ENCODE peak calls at places on chromosomes 6 and 20, in nine cellular contexts. One of them, this sample, is unnamed.
A peak's percentile ranks its signal among the peaks of the same experiment; 100 is the strongest.

GRCh38 chr20:46151936-46152335 is 33.8 kb downstream of the CD40 start:
- DNase-seq in HL-60: no peak
- DNase-seq in sigmoid colon: no peak
- DNase-seq in cardiac fibroblast: no peak
- DNase-seq in fibroblast of mammary gland: no peak
- DNase-seq in left ventricle myocardium inferior: no peak
- DNase-seq in GM12878: no peak
- DNase-seq in AG09309: no peak
- DNase-seq in right cardiac atrium: no peak
- DNase-seq in this sample: no peak

GRCh38 chr20:48635791-48636267 is 192.0 kb downstream of the PREX1 start:
- DNase-seq in HL-60: peak; percentile 71
- DNase-seq in sigmoid colon: no peak
- DNase-seq in cardiac fibroblast: peak; percentile 69
- DNase-seq in fibroblast of mammary gland: peak; percentile 33
- DNase-seq in left ventricle myocardium inferior: peak; percentile 54
- DNase-seq in GM12878: no peak
- DNase-seq in AG09309: no peak
- DNase-seq in right cardiac atrium: peak; percentile 54
- DNase-seq in this sample: peak; percentile 64

GRCh38 chr6:4714961-4715501 is 61.2 kb upstream of the CDYL start:
- DNase-seq in HL-60: no peak
- DNase-seq in sigmoid colon: no peak
- DNase-seq in cardiac fibroblast: no peak
- DNase-seq in fibroblast of mammary gland: no peak
- DNase-seq in left ventricle myocardium inferior: no peak
- DNase-seq in GM12878: no peak
- DNase-seq in AG09309: no peak
- DNase-seq in right cardiac atrium: no peak
- DNase-seq in this sample: no peak

GRCh38 chr6:30782425-30783014 is 38.2 kb upstream of the IER3 start:
- DNase-seq in HL-60: no peak
- DNase-seq in sigmoid colon: no peak
- DNase-seq in cardiac fibroblast: peak; percentile 46
- DNase-seq in fibroblast of mammary gland: peak; percentile 63
- DNase-seq in left ventricle myocardium inferior: no peak
- DNase-seq in GM12878: no peak
- DNase-seq in AG09309: peak; percentile 86
- DNase-seq in right cardiac atrium: no peak
- DNase-seq in this sample: no peak

GRCh38 chr6:109456710-109457595 is 1.4 kb upstream of the MICAL1 start:
- DNase-seq in HL-60: no peak
- DNase-seq in sigmoid colon: peak; percentile 82
- DNase-seq in cardiac fibroblast: peak; percentile 79
- DNase-seq in fibroblast of mammary gland: peak; percentile 80
- DNase-seq in left ventricle myocardium inferior: peak; percentile 70
- DNase-seq in GM12878: no peak
- DNase-seq in AG09309: peak; percentile 42
- DNase-seq in right cardiac atrium: peak; percentile 81
- DNase-seq in this sample: peak; percentile 76

GRCh38 chr6:20572940-20573339 is 38.7 kb downstream of the CDKAL1 start:
- DNase-seq in HL-60: no peak
- DNase-seq in sigmoid colon: no peak
- DNase-seq in cardiac fibroblast: peak; percentile 81
- DNase-seq in fibroblast of mammary gland: peak; percentile 84
- DNase-seq in left ventricle myocardium inferior: no peak
- DNase-seq in GM12878: no peak
- DNase-seq in AG09309: peak; percentile 28
- DNase-seq in right cardiac atrium: no peak
- DNase-seq in this sample: no peak

GRCh38 chr20:49987015-49987867 is 4.5 kb downstream of the SNAI1 start:
- DNase-seq in HL-60: no peak
- DNase-seq in sigmoid colon: no peak
- DNase-seq in cardiac fibroblast: no peak
- DNase-seq in fibroblast of mammary gland: peak; percentile 65
- DNase-seq in left ventricle myocardium inferior: no peak
- DNase-seq in GM12878: no peak
- DNase-seq in AG09309: no peak
- DNase-seq in right cardiac atrium: no peak
- DNase-seq in this sample: no peak

GRCh38 chr6:41836660-41837052 is 49.2 kb downstream of the TOMM6 start:
- DNase-seq in HL-60: no peak
- DNase-seq in sigmoid colon: no peak
- DNase-seq in cardiac fibroblast: no peak
- DNase-seq in fibroblast of mammary gland: peak; percentile 48
- DNase-seq in left ventricle myocardium inferior: no peak
- DNase-seq in GM12878: no peak
- DNase-seq in AG09309: no peak
- DNase-seq in right cardiac atrium: no peak
- DNase-seq in this sample: no peak

GRCh38 chr6:37357860-37358259 is 4.1 kb downstream of the RNF8 start:
- DNase-seq in HL-60: no peak
- DNase-seq in sigmoid colon: no peak
- DNase-seq in cardiac fibroblast: no peak
- DNase-seq in fibroblast of mammary gland: no peak
- DNase-seq in left ventricle myocardium inferior: no peak
- DNase-seq in GM12878: no peak
- DNase-seq in AG09309: no peak
- DNase-seq in right cardiac atrium: no peak
- DNase-seq in this sample: no peak

GRCh38 chr6:37366910-37367309 is 13.1 kb downstream of the RNF8 start:
- DNase-seq in HL-60: no peak
- DNase-seq in sigmoid colon: no peak
- DNase-seq in cardiac fibroblast: no peak
- DNase-seq in fibroblast of mammary gland: peak; percentile 29
- DNase-seq in left ventricle myocardium inferior: no peak
- DNase-seq in GM12878: no peak
- DNase-seq in AG09309: no peak
- DNase-seq in right cardiac atrium: no peak
- DNase-seq in this sample: no peak

GRCh38 chr6:37359034-37359433 is 5.3 kb downstream of the RNF8 start:
- DNase-seq in HL-60: no peak
- DNase-seq in sigmoid colon: no peak
- DNase-seq in cardiac fibroblast: no peak
- DNase-seq in fibroblast of mammary gland: no peak
- DNase-seq in left ventricle myocardium inferior: no peak
- DNase-seq in GM12878: no peak
- DNase-seq in AG09309: no peak
- DNase-seq in right cardiac atrium: no peak
- DNase-seq in this sample: no peak

GRCh38 chr6:37365791-37366190 is 12.0 kb downstream of the RNF8 start:
- DNase-seq in HL-60: no peak
- DNase-seq in sigmoid colon: no peak
- DNase-seq in cardiac fibroblast: peak; percentile 72
- DNase-seq in fibroblast of mammary gland: peak; percentile 33
- DNase-seq in left ventricle myocardium inferior: no peak
- DNase-seq in GM12878: no peak
- DNase-seq in AG09309: no peak
- DNase-seq in right cardiac atrium: no peak
- DNase-seq in this sample: no peak

DNA sequence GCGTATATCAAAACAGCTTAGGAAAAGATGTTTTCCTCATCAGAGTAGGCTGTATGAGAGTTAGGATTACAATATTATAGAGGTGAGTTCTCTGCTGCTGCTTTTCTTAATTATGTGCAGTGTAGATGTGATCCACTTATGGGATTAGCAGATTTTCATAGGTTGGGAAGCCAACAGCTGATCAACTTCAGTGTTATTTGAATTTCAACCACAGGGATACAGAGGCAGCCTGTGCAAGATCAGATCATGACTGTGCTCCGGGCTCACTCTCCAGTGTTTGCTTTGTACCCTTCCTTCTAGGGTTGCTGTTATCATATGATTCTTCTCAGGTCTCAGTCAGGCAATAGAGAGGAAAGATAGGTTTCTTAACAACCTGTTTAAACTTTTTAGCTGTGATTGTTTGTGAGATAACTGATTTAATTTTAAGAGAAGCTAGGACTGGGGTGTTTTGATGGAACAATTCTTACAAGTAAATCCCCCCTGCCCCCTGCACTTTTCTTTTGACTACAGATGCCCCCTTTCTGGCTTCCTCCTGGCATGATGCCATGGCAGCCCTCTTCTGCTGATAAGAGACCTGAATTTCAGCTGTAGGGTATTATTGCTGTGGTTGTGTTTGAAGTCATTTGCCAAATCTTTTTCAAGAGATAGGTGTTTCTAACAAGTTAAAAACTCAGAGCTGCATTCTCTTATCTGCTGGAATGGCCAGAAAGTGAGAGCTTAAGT is 8.5 kb downstream of the RNF8 start:
- DNase-seq in HL-60: no peak
- DNase-seq in sigmoid colon: no peak
- DNase-seq in cardiac fibroblast: no peak
- DNase-seq in fibroblast of mammary gland: no peak
- DNase-seq in left ventricle myocardium inferior: no peak
- DNase-seq in GM12878: no peak
- DNase-seq in AG09309: no peak
- DNase-seq in right cardiac atrium: no peak
- DNase-seq in this sample: no peak
- H3K4me3 ChIP-seq in HL-60: no peak overlapping the region
- H3K4me3 ChIP-seq in sigmoid colon: no peak overlapping the region
- H3K4me3 ChIP-seq in cardiac fibroblast: no peak overlapping the region
- H3K4me3 ChIP-seq in fibroblast of mammary gland: no peak overlapping the region
- H3K4me3 ChIP-seq in left ventricle myocardium inferior: no peak overlapping the region
- H3K4me3 ChIP-seq in GM12878: no peak overlapping the region
- H3K4me3 ChIP-seq in AG09309: no peak overlapping the region
- H3K4me3 ChIP-seq in right cardiac atrium: no peak overlapping the region
- H3K4me3 ChIP-seq in this sample: no peak overlapping the region

DNA sequence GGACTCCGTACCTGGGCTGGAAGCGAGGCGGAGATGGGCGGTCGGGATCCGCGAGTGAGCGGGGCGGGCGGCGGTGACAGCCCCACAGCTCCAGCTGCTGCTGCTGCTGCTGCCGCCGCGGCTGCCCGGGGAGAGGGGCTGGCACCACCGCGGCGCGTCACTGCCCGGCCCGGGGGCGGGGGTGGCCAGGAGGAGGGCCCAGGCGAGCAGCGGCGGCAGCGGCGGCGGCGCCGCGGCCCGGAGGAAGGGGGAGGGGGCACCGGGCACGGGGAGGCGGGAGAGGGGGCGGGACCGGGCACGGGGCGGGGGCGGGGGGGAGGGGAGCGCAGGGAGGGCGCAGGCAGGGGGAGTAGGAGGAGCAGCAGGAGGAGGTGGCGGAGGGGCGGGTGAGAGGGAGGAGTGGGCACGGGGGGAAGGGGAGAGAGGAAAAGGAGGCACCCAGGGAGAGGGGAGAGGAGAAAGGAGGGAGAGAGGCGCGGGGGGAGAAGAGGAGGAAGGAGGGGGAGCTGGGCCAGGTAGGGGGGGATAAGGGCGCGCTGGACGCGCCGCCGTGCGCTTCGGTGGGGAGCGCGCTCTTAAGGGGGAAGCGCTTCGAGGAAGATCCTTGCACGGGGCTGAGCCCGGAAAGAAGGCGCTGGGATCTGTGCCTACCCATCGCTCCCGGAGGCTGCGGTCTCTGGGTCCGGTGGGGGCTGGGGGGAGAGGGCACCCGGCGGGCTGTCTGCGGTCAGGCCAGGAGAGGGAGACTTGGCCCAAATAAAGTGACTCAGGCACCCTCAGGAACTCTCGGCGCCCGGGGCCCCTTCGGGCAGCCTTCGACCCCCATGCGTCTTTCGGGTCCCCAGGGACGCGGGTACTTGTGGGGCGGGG is 101.5 kb downstream of the NOL4L start:
- DNase-seq in HL-60: peak; percentile 87
- DNase-seq in sigmoid colon: peak; percentile 86
- DNase-seq in cardiac fibroblast: peak; percentile 76
- DNase-seq in fibroblast of mammary gland: peak; percentile 63
- DNase-seq in left ventricle myocardium inferior: peak; percentile 60
- DNase-seq in GM12878: no peak
- DNase-seq in AG09309: peak; percentile 37
- DNase-seq in right cardiac atrium: peak; percentile 71
- DNase-seq in this sample: peak; percentile 62
- H3K4me3 ChIP-seq in HL-60: peak overlapping the region; percentile 72
- H3K4me3 ChIP-seq in sigmoid colon: peak overlapping the region; percentile 97
- H3K4me3 ChIP-seq in cardiac fibroblast: peak overlapping the region; percentile 70
- H3K4me3 ChIP-seq in fibroblast of mammary gland: peak overlapping the region; percentile 60
- H3K4me3 ChIP-seq in left ventricle myocardium inferior: peak overlapping the region; percentile 85
- H3K4me3 ChIP-seq in GM12878: peak overlapping the region; percentile 69
- H3K4me3 ChIP-seq in AG09309: peak overlapping the region; percentile 70
- H3K4me3 ChIP-seq in right cardiac atrium: peak overlapping the region; percentile 99
- H3K4me3 ChIP-seq in this sample: peak overlapping the region; percentile 74

DNA sequence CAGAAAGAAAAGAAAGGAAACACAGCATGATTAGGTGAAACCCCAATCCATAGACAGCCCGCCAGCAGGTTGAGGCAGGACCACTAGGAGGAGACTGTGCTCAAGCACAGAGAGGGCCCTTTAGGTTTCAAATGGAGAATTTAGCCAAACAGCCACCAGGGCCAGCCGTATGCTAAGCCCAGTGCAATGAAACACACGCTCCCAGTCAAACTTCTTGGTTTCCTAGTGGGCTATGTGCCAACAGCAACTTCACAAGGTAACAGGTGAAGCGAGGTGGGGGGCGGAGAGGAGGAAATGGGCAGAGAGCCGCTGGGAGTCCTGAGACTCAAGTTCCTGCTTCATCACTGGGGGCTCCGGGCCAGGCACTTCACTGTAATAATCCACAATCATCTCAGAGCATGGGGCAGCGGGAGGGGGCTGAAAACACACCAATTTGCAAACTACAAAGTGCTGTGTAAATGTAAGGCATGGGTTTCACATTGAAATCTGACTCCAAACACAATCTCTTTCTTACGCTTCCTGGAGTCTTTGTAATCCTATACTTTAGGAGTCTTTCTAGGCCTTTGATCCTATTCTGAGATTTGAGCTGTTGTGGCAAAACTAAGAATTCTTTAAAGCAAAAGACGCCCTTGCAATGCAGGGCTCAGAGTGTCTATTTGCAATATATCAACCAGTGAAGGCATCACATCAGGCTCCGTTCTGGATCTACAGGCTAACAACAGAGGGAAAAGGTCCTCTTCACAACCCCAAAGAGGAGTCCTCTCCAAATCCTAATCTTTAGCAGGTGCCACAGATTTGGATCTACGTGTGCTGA is 117.3 kb downstream of the OPRM1 start:
- DNase-seq in HL-60: no peak
- DNase-seq in sigmoid colon: no peak
- DNase-seq in cardiac fibroblast: peak; percentile 49
- DNase-seq in fibroblast of mammary gland: peak; percentile 31
- DNase-seq in left ventricle myocardium inferior: no peak
- DNase-seq in GM12878: no peak
- DNase-seq in AG09309: no peak
- DNase-seq in right cardiac atrium: no peak
- DNase-seq in this sample: no peak
- H3K4me3 ChIP-seq in HL-60: no peak overlapping the region
- H3K4me3 ChIP-seq in sigmoid colon: no peak overlapping the region
- H3K4me3 ChIP-seq in cardiac fibroblast: no peak overlapping the region
- H3K4me3 ChIP-seq in fibroblast of mammary gland: no peak overlapping the region
- H3K4me3 ChIP-seq in left ventricle myocardium inferior: peak overlapping the region; percentile 45
- H3K4me3 ChIP-seq in GM12878: peak overlapping the region; percentile 35
- H3K4me3 ChIP-seq in AG09309: no peak overlapping the region
- H3K4me3 ChIP-seq in right cardiac atrium: no peak overlapping the region
- H3K4me3 ChIP-seq in this sample: no peak overlapping the region

DNA sequence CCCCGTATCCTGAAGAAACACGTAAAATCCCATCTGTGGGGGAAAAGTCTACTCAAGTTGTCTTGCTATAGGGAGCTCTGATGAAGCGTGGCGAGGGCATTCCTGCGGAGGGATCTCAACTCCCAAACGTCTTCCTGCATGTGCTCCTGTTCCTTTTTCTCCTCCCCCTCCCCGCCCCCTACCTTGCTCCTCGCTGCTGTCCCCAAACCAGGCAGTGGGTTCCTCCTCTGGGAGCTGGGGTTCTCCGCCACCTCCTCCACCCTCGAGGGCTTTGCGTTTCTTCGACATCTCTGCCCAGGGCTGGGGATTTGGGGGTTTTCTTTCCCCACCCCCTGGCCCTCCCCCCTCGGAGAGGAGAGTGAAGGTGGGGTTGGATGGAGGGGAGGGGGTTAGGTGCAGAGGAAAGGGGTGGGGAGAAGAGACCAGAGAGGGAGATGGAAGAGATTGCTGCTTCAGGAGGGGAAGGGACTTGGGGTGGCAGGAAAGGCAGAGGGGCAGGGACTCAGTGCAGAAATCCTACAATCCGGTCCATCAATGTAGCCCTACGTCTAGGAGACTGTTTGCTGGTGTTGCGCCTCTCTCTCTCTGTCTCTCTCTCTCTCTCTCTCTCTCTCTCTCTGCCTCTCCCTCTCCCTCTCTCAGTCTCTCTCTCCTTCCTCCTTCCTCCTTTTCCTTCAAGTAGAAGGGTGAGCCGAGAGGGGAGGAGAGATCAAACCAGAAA is 181.6 kb downstream of the TBXT start:
- DNase-seq in HL-60: no peak
- DNase-seq in sigmoid colon: no peak
- DNase-seq in cardiac fibroblast: no peak
- DNase-seq in fibroblast of mammary gland: no peak
- DNase-seq in left ventricle myocardium inferior: no peak
- DNase-seq in GM12878: no peak
- DNase-seq in AG09309: no peak
- DNase-seq in right cardiac atrium: no peak
- DNase-seq in this sample: no peak
- H3K4me3 ChIP-seq in HL-60: no peak overlapping the region
- H3K4me3 ChIP-seq in sigmoid colon: peak overlapping the region; percentile 57
- H3K4me3 ChIP-seq in cardiac fibroblast: peak overlapping the region; percentile 59
- H3K4me3 ChIP-seq in fibroblast of mammary gland: no peak overlapping the region
- H3K4me3 ChIP-seq in left ventricle myocardium inferior: peak overlapping the region; percentile 71
- H3K4me3 ChIP-seq in GM12878: no peak overlapping the region
- H3K4me3 ChIP-seq in AG09309: no peak overlapping the region
- H3K4me3 ChIP-seq in right cardiac atrium: peak overlapping the region; percentile 41
- H3K4me3 ChIP-seq in this sample: peak overlapping the region; percentile 63

This sample was measured in psoas muscle.